ENCODE peak calls at places on chromosome 17, in four cellular contexts. A is IMR-90, R is GM12878, G is K562. P is an unnamed sample.

GRCh38 chr17:7550359-7550758 is 1.5 kb downstream of the TNFSF12 start:
- DNase-seq in G (no peak), A (no peak), R (no peak), P (no peak)

GRCh38 chr17:56292010-56292409 is 138.7 kb downstream of the ANKFN1 start:
- DNase-seq in A (peak; percentile 77), R (no peak), G (no peak), P (no peak)

GRCh38 chr17:59669944-59670343 is 37.3 kb downstream of the PTRH2 start:
- DNase-seq in R (no peak), G (no peak), A (no peak), P (no peak)

GRCh38 chr17:45430738-45431530 is 1.7 kb downstream of the ARHGAP27 start:
- DNase-seq in R (no peak), G (peak; percentile 24), A (no peak), P (no peak)

GRCh38 chr17:7711356-7711755 is 6.2 kb upstream of the DNAH2 start:
- DNase-seq in A (no peak), G (no peak), R (no peak), P (peak; percentile 54)

GRCh38 chr17:9811086-9811485 is 10.8 kb downstream of the GSG1L2 start:
- DNase-seq in R (no peak), A (no peak), G (no peak), P (no peak)

GRCh38 chr17:57463103-57463885 is 207.0 kb downstream of the MSI2 start:
- DNase-seq in A (peak; percentile 95), R (peak; percentile 97), G (peak; percentile 32), P (peak; percentile 61)

GRCh38 chr17:14297161-14297851 is 3.6 kb upstream of the HS3ST3B1 start:
- DNase-seq in R (no peak), A (no peak), G (no peak), P (peak; percentile 29)

GRCh38 chr17:19771971-19772630 is 24.0 kb upstream of the ALDH3A1 start:
- DNase-seq in A (no peak), R (no peak), G (no peak), P (no peak)

GRCh38 chr17:21279198-21279535 is 5.3 kb upstream of the MAP2K3 start:
- DNase-seq in G (no peak), R (no peak), A (no peak), P (no peak)

GRCh38 chr17:1159781-1160180 is 20.0 kb downstream of the ABR start:
- DNase-seq in R (no peak), A (no peak), G (no peak), P (no peak)

GRCh38 chr17:79909121-79909520 is 69.9 kb upstream of the CBX4 start:
- DNase-seq in G (no peak), A (no peak), R (no peak), P (no peak)

GRCh38 chr17:773467-774319 is 8.4 kb downstream of the GLOD4 start:
- DNase-seq in R (peak; percentile 51), A (no peak), G (no peak), P (no peak)

GRCh38 chr17:48211787-48212186 is 104.2 kb downstream of the SNX11 start:
- DNase-seq in G (no peak), R (no peak), A (no peak), P (no peak)

GRCh38 chr17:36851230-36851629 is 86.0 kb upstream of the LHX1 start:
- DNase-seq in G (no peak), A (peak; percentile 45), R (no peak), P (peak; percentile 76)

GRCh38 chr17:12995896-12996295 is 21.9 kb downstream of the ELAC2 start:
- DNase-seq in R (no peak), G (no peak), A (no peak), P (no peak)

GRCh38 chr17:32523017-32523680 is 36.4 kb downstream of the CDK5R1 start:
- DNase-seq in R (peak; percentile 100), G (no peak), A (no peak), P (no peak)

GRCh38 chr17:59331929-59332889 is 754 bp downstream of the YPEL2 start:
- DNase-seq in G (peak; percentile 14), A (no peak), R (no peak), P (no peak)

GRCh38 chr17:57404073-57404472 is 147.8 kb downstream of the MSI2 start:
- DNase-seq in A (no peak), R (no peak), G (peak; percentile 19), P (peak; percentile 33)

GRCh38 chr17:41595585-41595984 is 8.9 kb upstream of the KRT14 start:
- DNase-seq in R (no peak), A (no peak), G (no peak), P (no peak)

GRCh38 chr17:64218066-64218465 is 45.0 kb downstream of the TEX2 start:
- DNase-seq in G (no peak), A (no peak), R (peak; percentile 28), P (no peak)

GRCh38 chr17:29045734-29046133 is 2.8 kb downstream of the PIPOX start:
- DNase-seq in A (no peak), R (no peak), G (no peak), P (no peak)

GRCh38 chr17:45396496-45397205 is 36.0 kb downstream of the ARHGAP27 start:
- DNase-seq in R (no peak), G (no peak), A (no peak), P (no peak)

GRCh38 chr17:17032131-17032692 is 10.0 kb upstream of the MPRIP start:
- DNase-seq in A (peak; percentile 89), G (peak; percentile 24), R (no peak), P (peak; percentile 89)

GRCh38 chr17:19341641-19342610 is 20.6 kb downstream of the B9D1 start:
- DNase-seq in A (peak; percentile 10), G (no peak), R (no peak), P (no peak)

DNA sequence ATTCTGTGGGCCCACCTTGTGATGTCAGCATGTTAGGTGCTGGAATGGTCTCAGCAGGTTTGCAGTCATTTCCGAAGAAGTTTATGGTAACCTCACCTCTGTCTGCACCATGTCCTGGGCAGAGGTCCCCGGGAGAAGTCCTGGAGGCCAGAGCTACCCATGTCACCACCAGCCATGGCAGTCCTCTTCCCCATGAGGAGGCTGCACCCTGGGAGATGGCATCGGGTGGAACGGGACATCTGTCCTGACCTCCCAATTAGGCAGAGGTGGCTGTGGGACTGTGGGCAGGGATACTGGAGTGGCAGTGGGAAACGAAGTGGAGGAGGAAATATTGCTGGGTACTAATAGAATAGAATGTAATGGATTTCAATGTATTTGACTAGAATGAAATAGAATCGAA is 511.8 kb upstream of the WSB1 start:
- DNase-seq in G (no peak), R (no peak), A (no peak), P (no peak)
- H3K4me3 ChIP-seq in G (no peak overlapping the region), R (no peak overlapping the region), A (no peak overlapping the region), P (no peak overlapping the region)

DNA sequence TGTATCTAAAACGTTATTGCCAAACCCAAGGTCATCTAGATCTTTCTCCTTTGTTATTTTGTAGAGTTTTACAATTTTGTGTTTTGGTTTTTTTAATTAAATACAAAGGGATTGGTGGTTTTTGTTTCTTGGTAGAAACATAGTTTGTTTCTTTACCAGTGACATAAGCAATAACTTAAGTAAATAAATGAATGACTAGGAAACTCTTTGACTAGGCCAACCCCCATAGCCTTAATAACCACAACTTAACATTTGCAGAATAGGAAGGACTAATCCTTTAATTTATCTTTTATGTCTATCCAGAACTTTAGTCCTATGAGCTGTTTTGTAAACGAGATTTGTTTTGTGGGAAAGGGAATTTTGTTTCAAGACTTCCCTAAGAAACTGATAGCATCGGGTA is 162.5 kb downstream of the PRKCA start:
- DNase-seq in G (no peak), R (no peak), A (peak; percentile 63), P (no peak)
- TF ChIP-seq ELK1 in G (no peak), R (no peak), A (no peak), P (no peak)

DNA sequence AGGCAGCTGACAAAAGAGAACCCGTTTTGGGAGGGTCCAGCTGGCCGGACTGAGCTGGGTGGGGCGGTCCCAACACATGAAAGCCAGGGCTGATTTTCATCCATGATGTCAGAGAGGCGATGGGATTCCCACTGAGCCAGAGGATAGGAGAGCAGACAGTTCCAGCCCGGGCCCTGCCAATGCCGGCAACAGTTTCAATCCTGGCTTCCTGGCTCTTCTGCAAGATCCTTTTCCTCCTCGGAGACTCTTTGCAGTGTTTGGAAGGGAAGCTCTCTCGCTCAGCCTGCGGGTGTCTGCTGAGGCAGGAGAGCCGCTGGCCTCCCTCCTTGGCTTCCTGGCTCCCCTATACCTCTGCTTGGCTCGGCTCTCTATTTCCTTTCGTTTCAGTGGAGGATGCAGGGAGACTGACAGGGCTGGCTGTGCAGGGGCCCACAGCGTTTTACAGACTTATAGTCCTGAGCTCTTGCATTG is 145.5 kb upstream of the SOX9 start:
- DNase-seq in R (no peak), A (peak; percentile 42), G (no peak), P (no peak)
- H3K4me3 ChIP-seq in R (no peak overlapping the region), A (peak overlapping the region; percentile 15), G (no peak overlapping the region), P (no peak overlapping the region)

DNA sequence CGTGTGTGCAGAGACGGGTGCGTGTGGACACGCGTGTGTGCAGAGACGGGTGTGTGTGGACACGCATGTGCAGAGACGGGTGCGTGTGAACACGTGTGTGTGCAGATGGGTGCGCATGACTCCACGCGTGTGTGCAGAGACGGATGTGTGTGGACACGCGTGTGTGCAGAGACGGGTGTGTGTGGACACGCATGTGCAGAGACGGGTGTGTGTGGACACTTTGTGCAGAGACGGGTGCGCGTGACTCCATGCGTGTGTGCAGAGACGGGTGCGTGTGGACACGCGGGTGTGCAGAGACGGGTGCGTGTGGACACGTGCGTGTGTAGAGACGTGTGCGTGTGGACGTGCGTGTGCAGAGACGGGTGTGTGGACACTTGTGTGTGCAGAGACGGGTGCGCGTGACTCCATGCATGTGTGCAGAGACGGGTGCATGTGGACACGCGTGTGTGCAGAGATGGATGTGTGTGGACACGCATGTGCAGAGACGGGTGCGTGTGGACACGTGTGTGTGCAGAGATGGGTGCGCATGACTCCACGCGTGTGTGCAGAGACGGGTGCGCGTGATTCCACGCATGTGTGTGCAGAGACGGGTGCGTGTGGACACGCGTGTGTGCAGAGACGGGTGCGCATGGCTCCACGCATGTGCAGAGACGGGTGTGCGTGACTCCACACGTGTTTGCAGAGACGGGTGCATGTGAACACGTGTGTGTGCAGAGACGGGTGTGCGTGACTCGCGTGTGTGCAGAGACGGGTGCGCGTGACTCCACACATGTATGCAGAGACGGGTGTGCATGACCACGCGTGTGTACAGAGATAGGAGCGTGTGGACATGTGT is 1.6 kb upstream of the CD7 start:
- DNase-seq in G (no peak), R (no peak), A (no peak), P (no peak)
- TF ChIP-seq ELK1 in G (no peak), R (no peak), A (no peak), P (no peak)

DNA sequence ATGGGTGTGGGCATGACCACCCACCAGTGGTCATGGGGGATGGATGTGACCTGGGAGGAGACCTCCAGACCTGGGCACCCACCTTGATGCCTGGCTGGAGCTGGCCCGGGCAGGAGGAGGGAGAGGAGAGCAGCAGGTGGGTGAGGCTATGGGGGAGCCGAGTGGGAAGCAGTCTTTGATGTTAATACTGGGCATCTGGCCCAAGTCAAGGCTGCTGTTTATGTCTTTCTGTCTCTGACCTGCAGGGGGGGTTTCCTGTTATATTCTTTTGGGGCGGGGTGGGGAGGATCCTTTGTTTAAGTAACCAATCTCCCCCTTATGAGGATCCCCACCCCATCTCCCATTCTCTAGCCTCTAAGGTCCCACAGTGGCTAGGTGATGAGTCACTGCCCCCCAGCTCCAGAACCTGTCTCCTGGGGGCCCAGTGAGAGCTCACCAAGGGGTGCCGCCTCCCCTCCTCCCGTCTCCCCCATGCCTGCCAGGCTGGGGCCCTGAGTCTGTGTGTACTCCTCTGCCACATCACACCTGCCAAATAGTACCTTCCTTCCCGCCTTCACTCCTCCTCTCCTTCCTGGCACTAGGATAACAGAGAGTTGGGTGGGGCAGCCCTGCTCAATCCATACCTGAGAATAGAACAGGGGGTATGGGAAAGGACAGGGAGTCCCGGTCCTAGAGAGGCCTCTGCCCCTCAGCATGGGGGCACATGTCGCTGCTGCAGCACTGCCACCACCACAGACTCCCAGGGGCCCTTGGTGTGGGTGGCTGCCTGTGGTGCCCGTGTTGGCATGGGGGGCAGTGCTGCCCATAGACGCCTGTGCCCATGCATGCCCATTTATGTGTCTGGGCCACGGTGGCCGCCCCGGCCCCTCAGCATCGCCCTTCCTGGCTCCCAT is 7.2 kb downstream of the THRA start:
- DNase-seq in A (peak; percentile 46), G (peak; percentile 81), R (no peak), P (peak; percentile 60)
- H3K4me3 ChIP-seq in A (no peak overlapping the region), G (no peak overlapping the region), R (no peak overlapping the region), P (peak overlapping the region; percentile 30)

GRCh38 chr17:77507116-77507885 is 366.5 kb downstream of the SEC14L1 start:
- DNase-seq in A (no peak), R (no peak), G (no peak), P (no peak)
- TF ChIP-seq ELK1 in A (no peak), R (no peak), G (no peak), P (no peak)